ENCODE peak calls at places on chromosomes 6 and 20, in seven cellular contexts. N is H9, C is neuronal stem cell, E is mesenchymal stem cell, J is IMR-90, M is H1, U is trophoblast cell. O is an unnamed sample.
A peak's percentile ranks its signal among the peaks of the same experiment; 100 is the strongest.

GRCh38 chr20:41413169-41413568 is 46.6 kb upstream of the EMILIN3 start:
- DNase-seq in N (no peak), M (no peak), J (no peak), U (no peak), E (no peak), C (no peak), O (no peak)

GRCh38 chr6:9540534-9541126 is 874.2 kb downstream of the TFAP2A start:
- DNase-seq in J (peak; percentile 67), M (no peak), C (peak; percentile 20), E (peak; percentile 52), N (no peak), U (peak; percentile 45), O (peak; percentile 50)

GRCh38 chr6:37104935-37105781 is 64.8 kb upstream of the PIM1 start:
- DNase-seq in J (no peak), M (no peak), C (no peak), U (no peak), E (no peak), N (no peak), O (peak; percentile 71)

GRCh38 chr6:53906103-53906502 is 111.3 kb downstream of the LRRC1 start:
- DNase-seq in U (no peak), C (no peak), M (no peak), E (no peak), N (no peak), J (no peak), O (no peak)

GRCh38 chr6:46729810-46730342 is 5.3 kb downstream of the PLA2G7 start:
- DNase-seq in U (no peak), N (no peak), M (no peak), J (no peak), C (no peak), E (no peak), O (no peak)

GRCh38 chr6:57284056-57284455 is 33.4 kb upstream of the PRIM2 start:
- DNase-seq in E (peak; percentile 26), M (no peak), C (no peak), U (no peak), N (no peak), J (peak; percentile 56), O (no peak)

GRCh38 chr6:156190270-156190669 is 586.9 kb upstream of the ARID1B start:
- DNase-seq in U (no peak), C (no peak), M (no peak), J (no peak), N (no peak), E (no peak), O (no peak)

GRCh38 chr20:3174442-3175263 is 1.3 kb upstream of the LZTS3 start:
- DNase-seq in N (no peak), C (no peak), E (peak; percentile 20), U (peak; percentile 38), J (peak; percentile 11), M (peak; percentile 31), O (peak; percentile 92)

GRCh38 chr20:41374568-41374920 is 7.9 kb upstream of the EMILIN3 start:
- DNase-seq in N (no peak), M (no peak), U (no peak), E (no peak), J (no peak), C (no peak), O (no peak)

GRCh38 chr6:56693246-56693607 is 50.5 kb upstream of the DST start:
- DNase-seq in J (peak; percentile 87), E (peak; percentile 94), M (no peak), U (peak; percentile 55), C (no peak), N (no peak), O (no peak)

GRCh38 chr6:148471624-148472494 is 129.2 kb downstream of the SASH1 start:
- DNase-seq in C (no peak), E (peak; percentile 88), N (no peak), U (no peak), M (no peak), J (peak; percentile 52), O (no peak)

GRCh38 chr6:170030284-170031095 is 260.4 kb downstream of the DLL1 start:
- DNase-seq in E (no peak), N (no peak), M (no peak), J (no peak), C (no peak), U (no peak), O (no peak)

GRCh38 chr6:37323568-37323967 is 30.2 kb upstream of the RNF8 start:
- DNase-seq in N (no peak), U (no peak), C (no peak), M (no peak), J (peak; percentile 48), E (peak; percentile 22), O (no peak)

GRCh38 chr6:84508981-84509380 is 255.4 kb downstream of the TBX18 start:
- DNase-seq in N (no peak), C (no peak), E (no peak), U (no peak), M (no peak), J (no peak), O (peak; percentile 8)

GRCh38 chr20:4449977-4450715 is 271.6 kb upstream of the PRND start:
- DNase-seq in M (no peak), U (no peak), C (no peak), N (no peak), J (peak; percentile 71), E (peak; percentile 66), O (peak; percentile 15)

GRCh38 chr6:88908598-88909548 is 54.5 kb downstream of the RNGTT start:
- DNase-seq in J (no peak), U (no peak), N (no peak), M (no peak), C (no peak), E (no peak), O (no peak)

GRCh38 chr20:43920797-43921196 is 6.1 kb downstream of the TOX2 start:
- DNase-seq in J (no peak), U (no peak), M (no peak), C (no peak), N (no peak), E (no peak), O (no peak)

GRCh38 chr6:31821301-31822037 is 6.1 kb upstream of the HSPA1B start:
- DNase-seq in U (peak; percentile 71), N (peak; percentile 69), C (peak; percentile 45), E (no peak), M (no peak), J (peak; percentile 30), O (peak; percentile 79)

GRCh38 chr20:49132995-49133451 is 55.1 kb downstream of the STAU1 start:
- DNase-seq in J (peak; percentile 79), E (peak; percentile 79), U (peak; percentile 21), N (peak; percentile 34), C (peak; percentile 39), M (no peak), O (peak; percentile 72)

GRCh38 chr20:37647946-37648345 is 45.9 kb upstream of the CTNNBL1 start:
- DNase-seq in E (no peak), C (no peak), M (no peak), J (no peak), U (no peak), N (no peak), O (no peak)

DNA sequence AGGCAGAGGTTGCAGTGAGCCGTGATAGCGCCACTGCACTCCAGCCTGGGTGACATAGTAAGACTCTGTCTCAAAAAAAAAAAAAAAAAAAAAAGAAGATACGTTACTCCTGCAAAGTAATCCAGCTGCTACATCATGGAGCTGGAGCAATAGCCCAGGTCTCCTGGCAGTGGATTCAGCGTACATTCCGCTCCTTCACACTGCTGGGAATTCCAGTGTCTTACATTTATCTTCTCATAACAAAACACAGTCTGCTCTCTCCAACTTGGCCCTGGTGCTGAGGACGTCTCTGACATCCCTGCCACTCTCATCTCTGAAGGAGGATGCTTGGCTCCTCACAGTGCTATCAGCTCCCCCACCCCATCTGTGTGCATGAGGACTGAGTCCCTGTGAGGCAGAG is 529.7 kb downstream of the CD83 start:
- DNase-seq in M (no peak), N (no peak), U (no peak), J (no peak), E (no peak), C (no peak), O (no peak)
- H4K8ac ChIP-seq in M (no peak overlapping the region), N (no peak overlapping the region), U (no peak overlapping the region), J (no peak overlapping the region), E (no peak overlapping the region), C (no peak overlapping the region), O (no peak overlapping the region)

DNA sequence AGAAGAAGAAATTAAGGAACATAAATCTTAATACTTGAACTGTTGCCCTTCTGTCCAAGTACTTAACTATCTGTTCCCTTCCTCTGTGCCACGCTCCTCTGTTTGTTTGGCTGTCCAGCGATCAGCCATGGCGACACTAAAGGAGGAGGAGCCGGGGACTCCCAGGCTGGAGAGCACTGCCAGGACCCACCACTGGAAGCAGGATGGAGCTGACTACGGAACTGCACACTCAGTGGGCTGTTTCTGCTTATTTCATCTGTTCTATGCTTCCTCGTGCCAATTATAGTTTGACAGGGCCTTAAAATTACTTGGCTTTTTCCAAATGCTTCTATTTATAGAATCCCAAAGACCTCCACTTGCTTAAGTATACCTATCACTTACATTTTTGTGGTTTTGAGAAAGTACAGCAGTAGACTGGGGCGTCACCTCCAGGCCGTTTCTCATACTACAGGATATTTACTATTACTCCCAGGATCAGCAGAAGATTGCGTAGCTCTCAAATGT is 17.1 kb downstream of the IRF4 start:
- DNase-seq in N (peak; percentile 77), J (peak; percentile 38), E (peak; percentile 69), C (peak; percentile 11), M (no peak), U (peak; percentile 16), O (peak; percentile 80)
- H3K9ac ChIP-seq in N (no peak overlapping the region), J (no peak overlapping the region), E (no peak overlapping the region), C (no peak overlapping the region), M (no peak overlapping the region), U (no peak overlapping the region), O (no peak overlapping the region)

DNA sequence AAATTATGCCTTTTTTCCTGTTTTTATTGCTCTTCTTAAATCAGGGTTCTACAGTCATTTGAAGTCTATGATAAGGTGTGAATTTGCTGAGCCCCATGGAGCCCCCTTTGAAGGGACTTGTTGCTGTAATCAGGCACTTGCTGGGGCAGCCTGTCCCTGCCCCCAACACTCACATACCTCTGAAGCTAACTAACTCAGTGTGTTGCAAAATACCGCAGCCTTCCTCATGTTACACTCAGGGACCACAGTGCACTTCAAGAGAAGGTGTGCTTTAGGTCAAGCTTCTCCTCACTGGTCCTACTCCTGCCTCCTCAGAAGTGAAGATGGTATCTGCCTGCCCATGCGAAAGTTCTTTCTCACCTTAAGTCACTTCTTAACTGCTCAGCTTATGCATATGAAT is 66.1 kb upstream of the GLP1R start:
- DNase-seq in J (no peak), N (no peak), E (no peak), U (no peak), M (no peak), C (no peak), O (peak; percentile 74)
- H4K8ac ChIP-seq in J (no peak overlapping the region), N (no peak overlapping the region), E (no peak overlapping the region), U (no peak overlapping the region), M (no peak overlapping the region), C (no peak overlapping the region), O (no peak overlapping the region)

GRCh38 chr20:35174458-35175216 is 2.8 kb downstream of the PROCR start:
- DNase-seq in M (no peak), E (no peak), J (no peak), C (no peak), N (peak; percentile 89), U (peak; percentile 4), O (peak; percentile 49)

GRCh38 chr20:35172434-35172806 is 548 bp downstream of the PROCR start:
- DNase-seq in E (no peak), C (no peak), J (no peak), M (no peak), N (no peak), U (no peak), O (no peak)

GRCh38 chr20:35173576-35174192 is 1.8 kb downstream of the PROCR start:
- DNase-seq in U (no peak), C (no peak), J (no peak), N (no peak), M (no peak), E (no peak), O (no peak)

GRCh38 chr20:35171753-35172433 is at the start of gene PROCR:
- DNase-seq in E (peak; percentile 93), U (peak; percentile 79), J (peak; percentile 90), C (peak; percentile 23), M (no peak), N (peak; percentile 92), O (peak; percentile 94)

GRCh38 chr20:35171438-35171752 is 477 bp upstream of the PROCR start:
- DNase-seq in E (no peak), C (no peak), M (no peak), U (no peak), N (no peak), J (no peak), O (no peak)
- H3K9ac ChIP-seq in E (peak overlapping the region; percentile 87), C (no peak overlapping the region), M (no peak overlapping the region), U (no peak overlapping the region), N (no peak overlapping the region), J (peak overlapping the region; percentile 12), O (no peak overlapping the region)